ENCODE peak calls at places on chromosomes 3 and 15, in nine cellular contexts. G, W, R, K, Z, S, P, H and V are unnamed samples.

GRCh38 chr3:126982125-126982521 is 792 bp upstream of the PLXNA1 start:
- DNase-seq in P (no peak), W (peak), S (no peak), G (no peak), K (no peak), Z (no peak), R (no peak), H (no peak), V (no peak)

GRCh38 chr3:56754753-56755365 is 46.9 kb downstream of the ARHGEF3 start:
- DNase-seq in S (no peak), P (no peak), W (no peak), K (no peak), H (no peak), R (no peak), G (no peak), Z (no peak), V (no peak)

GRCh38 chr3:65953301-65953812 is 85.4 kb downstream of the MAGI1 start:
- DNase-seq in H (no peak), S (peak), G (no peak), K (no peak), R (no peak), W (no peak), P (no peak), Z (peak), V (no peak)

GRCh38 chr3:65950340-65951326 is 88.1 kb downstream of the MAGI1 start:
- DNase-seq in H (no peak), W (no peak), K (no peak), G (no peak), Z (no peak), S (no peak), R (no peak), P (no peak), V (no peak)

GRCh38 chr3:158660711-158661110 is 11.7 kb downstream of the LXN start:
- DNase-seq in Z (no peak), K (no peak), R (no peak), W (peak), H (no peak), P (no peak), S (no peak), G (no peak), V (no peak)

GRCh38 chr3:181493423-181493822 is 218.3 kb upstream of the SOX2 start:
- DNase-seq in Z (no peak), H (no peak), G (no peak), S (no peak), R (no peak), K (no peak), P (no peak), W (peak), V (no peak)

GRCh38 chr3:192812736-192813383 is 85.5 kb upstream of the FGF12 start:
- DNase-seq in W (peak), G (no peak), P (no peak), R (no peak), S (peak), K (no peak), H (peak), Z (no peak), V (no peak)

GRCh38 chr3:87413821-87414220 is 137.4 kb upstream of the POU1F1 start:
- DNase-seq in S (no peak), P (no peak), H (no peak), Z (no peak), W (no peak), G (no peak), R (no peak), K (no peak), V (no peak)

GRCh38 chr3:42852443-42852842 is 23.2 kb downstream of the CYP8B1 start:
- DNase-seq in Z (peak), G (no peak), R (no peak), S (no peak), K (peak), P (no peak), W (no peak), H (no peak), V (no peak)

GRCh38 chr3:167740961-167741587 is 5.6 kb downstream of the SERPINI1 start:
- DNase-seq in S (peak), R (no peak), P (no peak), G (no peak), W (peak), H (peak), Z (no peak), K (peak), V (peak)

GRCh38 chr15:66863382-66864085 is 161.5 kb downstream of the SMAD6 start:
- DNase-seq in K (no peak), W (no peak), G (no peak), H (no peak), Z (peak), P (no peak), R (no peak), S (no peak), V (no peak)

GRCh38 chr3:12714278-12714677 is 44.8 kb downstream of the TMEM40 start:
- DNase-seq in S (no peak), K (no peak), W (no peak), H (no peak), P (no peak), G (no peak), R (no peak), Z (no peak), V (no peak)

GRCh38 chr3:101104334-101104733 is 111.1 kb upstream of the ABI3BP start:
- DNase-seq in W (no peak), G (no peak), Z (no peak), S (no peak), R (no peak), K (no peak), P (no peak), H (no peak), V (no peak)

GRCh38 chr3:127284258-127284657 is 3.6 kb downstream of the PRR20G start:
- DNase-seq in K (no peak), S (no peak), G (no peak), H (no peak), Z (no peak), W (no peak), R (no peak), P (no peak), V (no peak)

GRCh38 chr3:155556531-155556930 is 188.3 kb downstream of the PLCH1 start:
- DNase-seq in W (no peak), P (no peak), H (no peak), G (no peak), Z (no peak), K (no peak), R (no peak), S (no peak), V (no peak)

GRCh38 chr3:107117922-107118576 is 259.2 kb upstream of the CCDC54 start:
- DNase-seq in R (no peak), S (peak), W (peak), H (peak), P (no peak), Z (no peak), K (peak), G (no peak), V (peak)

GRCh38 chr3:35598804-35599203 is 40.5 kb upstream of the ARPP21 start:
- DNase-seq in S (no peak), W (no peak), K (no peak), P (no peak), G (no peak), R (no peak), Z (no peak), H (no peak), V (no peak)

GRCh38 chr3:46089237-46090011 is 62.1 kb upstream of the XCR1 start:
- DNase-seq in W (peak), K (no peak), Z (peak), R (peak), H (peak), S (no peak), G (peak), P (peak), V (peak)

GRCh38 chr3:123053107-123053506 is 13.7 kb upstream of the PDIA5 start:
- DNase-seq in W (no peak), H (no peak), S (no peak), P (no peak), R (peak), K (no peak), Z (no peak), G (no peak), V (no peak)

GRCh38 chr3:169699536-169700050 is 36.1 kb upstream of the MECOM start:
- DNase-seq in K (no peak), P (peak), H (no peak), R (peak), S (no peak), W (peak), G (peak), Z (peak), V (peak)
- H3K27ac ChIP-seq in K (no peak), P (peak), H (no peak), R (peak), S (no peak), W (peak), G (peak), Z (no peak), V (no peak)

DNA sequence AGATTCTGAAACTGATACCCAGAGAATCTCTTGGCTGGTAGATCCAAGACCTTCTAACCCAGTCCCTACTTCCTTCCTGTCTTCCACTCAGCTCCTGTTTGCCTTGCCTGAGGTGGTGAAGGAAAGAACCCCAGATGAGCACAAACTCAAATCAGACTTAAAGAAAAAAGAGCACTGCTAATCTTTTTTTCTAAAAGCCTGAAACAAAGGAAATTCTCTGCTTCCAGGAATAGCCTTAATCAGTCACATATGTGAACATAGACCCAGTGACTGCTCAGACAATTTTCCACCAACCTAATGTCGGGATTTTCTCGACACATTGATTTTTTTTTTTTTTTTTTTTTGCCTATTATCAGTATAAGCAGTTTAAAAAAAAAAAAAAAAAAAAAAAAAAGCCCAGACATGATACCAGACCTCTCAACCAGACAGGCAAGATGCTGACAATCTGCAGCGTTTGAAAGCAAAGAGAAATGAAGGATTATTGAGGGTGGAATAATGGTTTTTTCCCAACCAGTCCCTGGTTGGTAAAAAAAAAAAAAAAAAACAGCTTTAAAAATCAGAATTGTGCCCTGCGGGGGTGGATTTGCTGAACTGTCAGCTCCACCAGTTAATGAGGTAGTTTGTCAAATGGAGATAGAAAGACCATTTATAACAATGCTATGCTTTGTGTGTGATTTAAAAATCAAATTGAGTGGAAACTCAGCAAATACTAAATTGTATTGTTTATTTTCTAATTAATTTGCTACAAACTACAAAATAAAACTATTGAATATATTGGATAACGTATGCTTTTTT is 256.7 kb upstream of the RARB start:
- DNase-seq in Z (no peak), R (no peak), W (no peak), S (no peak), K (peak), P (no peak), G (no peak), H (no peak), V (no peak)
- H3K27ac ChIP-seq in Z (no peak), R (no peak), W (no peak), S (no peak), K (no peak), P (no peak), G (no peak), H (no peak), V (no peak)

GRCh38 chr15:78811825-78812183 is 540 bp upstream of the ADAMTS7 start:
- DNase-seq in R (peak), P (peak), S (no peak), H (no peak), W (no peak), G (peak), Z (no peak), K (no peak), V (no peak)
- H3K27ac ChIP-seq in R (peak), P (peak), S (peak), H (no peak), W (peak), G (peak), Z (no peak), K (peak), V (no peak)

GRCh38 chr3:52483577-52484495 is 11.3 kb upstream of the STAB1 start:
- DNase-seq in P (peak), R (peak), K (no peak), H (no peak), G (no peak), S (no peak), Z (no peak), W (peak), V (no peak)

GRCh38 chr3:52483081-52483480 is 12.1 kb upstream of the STAB1 start:
- DNase-seq in S (no peak), G (no peak), W (no peak), P (peak), Z (no peak), R (peak), K (no peak), H (no peak), V (no peak)

GRCh38 chr3:52480768-52481715 is 14.1 kb upstream of the STAB1 start:
- DNase-seq in W (no peak), H (no peak), Z (no peak), S (no peak), G (no peak), R (no peak), K (no peak), P (peak), V (no peak)

GRCh38 chr3:52479876-52480575 is 15.1 kb upstream of the STAB1 start:
- DNase-seq in S (no peak), P (peak), G (no peak), R (no peak), Z (no peak), W (no peak), K (no peak), H (no peak), V (no peak)

GRCh38 chr3:52481819-52482521 is 13.2 kb upstream of the STAB1 start:
- DNase-seq in W (peak), H (no peak), S (no peak), P (peak), K (peak), G (no peak), R (peak), Z (no peak), V (no peak)
- H3K27ac ChIP-seq in W (no peak), H (no peak), S (no peak), P (no peak), K (no peak), G (no peak), R (no peak), Z (no peak), V (peak)

DNA sequence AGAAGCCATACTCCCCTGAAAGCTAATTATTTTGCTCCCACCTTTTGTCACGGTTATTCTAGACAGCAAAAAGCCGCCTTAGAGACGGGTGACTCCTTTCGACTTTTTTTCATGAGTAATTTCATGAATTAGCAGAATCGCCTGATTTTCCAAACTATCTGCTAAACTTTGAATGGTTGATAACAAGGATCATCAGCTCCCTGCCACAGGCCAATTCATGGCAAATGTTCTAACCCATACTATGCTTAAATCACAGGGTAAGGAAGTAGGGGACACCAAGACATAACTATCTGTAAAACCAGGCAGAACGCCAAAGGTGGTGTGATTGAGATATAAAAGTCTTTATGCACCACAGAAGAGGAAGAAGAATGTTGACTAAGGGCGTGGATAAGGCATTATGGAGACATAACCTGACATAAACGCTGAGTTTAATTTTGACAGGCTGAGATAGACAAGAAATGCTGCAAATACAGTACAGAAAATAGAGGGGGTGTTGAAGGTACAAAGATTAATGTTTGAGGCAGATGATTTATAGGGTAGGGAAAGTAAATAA is 891 bp upstream of the DMXL2 start:
- DNase-seq in G (no peak), W (no peak), Z (no peak), S (no peak), K (no peak), P (no peak), H (no peak), R (no peak), V (no peak)
- H3K27ac ChIP-seq in G (peak), W (no peak), Z (peak), S (peak), K (no peak), P (peak), H (peak), R (no peak), V (peak)

GRCh38 chr3:150315711-150316110 is 92.4 kb upstream of the TSC22D2 start:
- DNase-seq in R (no peak), W (no peak), K (no peak), H (no peak), G (no peak), P (no peak), Z (no peak), S (no peak), V (no peak)
- H3K27ac ChIP-seq in R (no peak), W (no peak), K (no peak), H (no peak), G (no peak), P (no peak), Z (no peak), S (no peak), V (no peak)

GRCh38 chr3:125110016-125110875 is 54.4 kb upstream of the HEG1 start:
- DNase-seq in Z (no peak), H (no peak), S (peak), G (no peak), K (no peak), P (no peak), W (peak), R (no peak), V (no peak)

GRCh38 chr3:125108833-125109540 is 53.2 kb upstream of the HEG1 start:
- DNase-seq in K (no peak), P (no peak), Z (no peak), G (no peak), S (no peak), W (no peak), H (no peak), R (no peak), V (no peak)

GRCh38 chr3:125109541-125109925 is 53.7 kb upstream of the HEG1 start:
- DNase-seq in W (no peak), P (no peak), G (no peak), K (no peak), S (no peak), R (no peak), Z (no peak), H (no peak), V (no peak)

GRCh38 chr3:125107384-125107783 is 51.6 kb upstream of the HEG1 start:
- DNase-seq in K (no peak), G (no peak), W (no peak), Z (no peak), P (no peak), R (no peak), S (no peak), H (no peak), V (no peak)

GRCh38 chr3:125107861-125108567 is 52.2 kb upstream of the HEG1 start:
- DNase-seq in K (no peak), H (no peak), P (no peak), Z (no peak), W (peak), R (no peak), G (no peak), S (no peak), V (no peak)
- H3K27ac ChIP-seq in K (peak), H (no peak), P (no peak), Z (no peak), W (peak), R (no peak), G (no peak), S (no peak), V (no peak)

GRCh38 chr3:128482175-128482856 is 10.7 kb downstream of the GATA2 start:
- DNase-seq in K (peak), P (no peak), G (no peak), H (no peak), Z (no peak), S (no peak), R (peak), W (peak), V (no peak)
- H3K27ac ChIP-seq in K (peak), P (peak), G (peak), H (no peak), Z (no peak), S (no peak), R (no peak), W (peak), V (no peak)

GRCh38 chr3:196609343-196609775 is 30.1 kb upstream of the NRROS start:
- DNase-seq in S (peak), W (peak), Z (peak), K (peak), P (peak), R (peak), H (peak), G (peak), V (peak)
- H3K27ac ChIP-seq in S (no peak), W (no peak), Z (no peak), K (no peak), P (peak), R (no peak), H (no peak), G (peak), V (no peak)